ENCODE peak calls at places on chromosomes 3 and 15, in eight cellular contexts. I is WERI-Rb-1; P is neuronal stem cell; J is bronchial epithelial cell; B is PC-3; M is naive thymus-derived CD4-positive, alpha-beta T cell; A is IMR-90; L is CD8-positive, alpha-beta memory T cell. D is an unnamed sample.

GRCh38 chr3:159765025-159765859 is 223.4 kb upstream of the IL12A start:
- DNase-seq in I (peak; percentile 72), P (peak; percentile 56), J (peak; percentile 98), B (peak; percentile 99), M (no peak), A (peak; percentile 98), L (no peak), D (peak; percentile 72)

GRCh38 chr3:195820186-195820585 is 8.5 kb upstream of the MUC4 start:
- DNase-seq in I (no peak), P (no peak), J (no peak), B (no peak), M (no peak), A (no peak), L (no peak), D (no peak)

GRCh38 chr3:45462522-45463262 is 74.3 kb downstream of the LARS2 start:
- DNase-seq in I (no peak), P (no peak), J (no peak), B (no peak), M (peak; percentile 10), A (peak; percentile 21), L (no peak), D (no peak)

GRCh38 chr3:194205675-194206133 is 69.8 kb downstream of the HES1 start:
- DNase-seq in I (no peak), P (no peak), J (peak; percentile 30), B (peak; percentile 57), M (peak; percentile 19), A (no peak), L (no peak), D (peak; percentile 54)

GRCh38 chr3:72953325-72953956 is 43.2 kb upstream of the PPP4R2 start:
- DNase-seq in I (no peak), P (no peak), J (peak; percentile 59), B (peak; percentile 29), M (no peak), A (peak; percentile 30), L (no peak), D (no peak)

GRCh38 chr3:113211370-113212154 is at the start of gene BOC:
- DNase-seq in I (peak; percentile 19), P (peak; percentile 63), J (peak; percentile 48), B (peak; percentile 69), M (no peak), A (peak; percentile 68), L (no peak), D (peak; percentile 89)

GRCh38 chr3:13319821-13320220 is 100.3 kb downstream of the NUP210 start:
- DNase-seq in I (no peak), P (no peak), J (no peak), B (no peak), M (no peak), A (no peak), L (no peak), D (no peak)

GRCh38 chr15:77224352-77224751 is 153.4 kb upstream of the TSPAN3 start:
- DNase-seq in I (no peak), P (peak; percentile 17), J (no peak), B (no peak), M (peak; percentile 13), A (no peak), L (no peak), D (no peak)

GRCh38 chr3:193701896-193702644 is 109.1 kb downstream of the OPA1 start:
- DNase-seq in I (no peak), P (peak; percentile 62), J (no peak), B (peak; percentile 12), M (no peak), A (peak; percentile 27), L (no peak), D (no peak)

GRCh38 chr3:15845475-15845874 is 47.7 kb upstream of the ANKRD28 start:
- DNase-seq in I (no peak), P (no peak), J (no peak), B (no peak), M (no peak), A (no peak), L (no peak), D (no peak)

GRCh38 chr3:155326249-155326648 is 32.8 kb upstream of the STRIT1 start:
- DNase-seq in I (no peak), P (no peak), J (no peak), B (no peak), M (no peak), A (no peak), L (no peak), D (no peak)

GRCh38 chr3:155323063-155323666 is 29.7 kb upstream of the STRIT1 start:
- DNase-seq in I (peak; percentile 59), P (peak; percentile 51), J (peak; percentile 76), B (peak; percentile 86), M (no peak), A (peak; percentile 89), L (no peak), D (peak; percentile 45)

GRCh38 chr3:155326901-155327300 is 33.4 kb upstream of the STRIT1 start:
- DNase-seq in I (no peak), P (no peak), J (peak; percentile 5), B (no peak), M (no peak), A (no peak), L (no peak), D (no peak)

GRCh38 chr3:155327430-155327829 is 33.9 kb upstream of the STRIT1 start:
- DNase-seq in I (no peak), P (no peak), J (no peak), B (no peak), M (no peak), A (no peak), L (no peak), D (no peak)

DNA sequence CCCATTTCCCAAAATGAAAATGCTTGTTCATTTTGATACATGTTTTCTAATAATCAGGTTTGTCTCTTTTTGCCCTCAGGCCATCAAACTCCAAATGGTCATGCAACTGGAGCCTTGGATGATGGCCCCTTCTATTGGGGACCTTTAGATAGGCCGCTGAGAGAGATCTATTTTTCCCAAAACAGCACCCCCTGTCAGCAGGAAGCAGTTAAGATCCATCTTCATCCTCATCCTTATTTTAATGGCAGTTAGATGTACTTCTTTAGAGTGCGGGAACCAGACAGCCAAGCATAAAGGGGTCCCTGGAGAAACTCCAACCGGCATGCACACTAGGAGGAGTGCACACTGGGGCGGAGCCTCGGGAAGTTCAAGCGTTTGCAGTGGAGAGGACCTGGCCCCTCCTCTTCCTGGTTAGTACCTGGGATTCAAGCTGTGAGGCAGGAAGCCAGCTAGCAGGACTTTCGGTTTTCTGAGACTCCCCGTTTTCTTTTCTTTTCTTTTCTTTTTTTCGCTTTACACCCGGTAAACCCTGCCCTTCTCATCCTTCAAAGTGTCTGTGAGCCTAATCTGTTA is 31.9 kb upstream of the STRIT1 start:
- DNase-seq in I (no peak), P (no peak), J (no peak), B (peak; percentile 19), M (no peak), A (no peak), L (no peak), D (no peak)
- H3K36me3 ChIP-seq in I (no peaks in the 10 kb centered on the region), P (no peaks in the 10 kb centered on the region), J (no peaks in the 10 kb centered on the region), B (no peaks in the 10 kb centered on the region), M (no peaks in the 10 kb centered on the region), A (no peaks in the 10 kb centered on the region), L (no peaks in the 10 kb centered on the region), D (no peaks in the 10 kb centered on the region)

GRCh38 chr3:9681723-9682081 is 21.9 kb upstream of the CPNE9 start:
- DNase-seq in I (no peak), P (no peak), J (no peak), B (no peak), M (no peak), A (no peak), L (no peak), D (no peak)

GRCh38 chr3:9685216-9686049 is 18.2 kb upstream of the CPNE9 start:
- DNase-seq in I (no peak), P (no peak), J (no peak), B (no peak), M (no peak), A (no peak), L (no peak), D (no peak)

GRCh38 chr3:9679476-9680097 is 24.0 kb upstream of the CPNE9 start:
- DNase-seq in I (no peak), P (no peak), J (no peak), B (no peak), M (no peak), A (no peak), L (peak; percentile 19), D (no peak)

GRCh38 chr3:9681011-9681722 is 22.5 kb upstream of the CPNE9 start:
- DNase-seq in I (no peak), P (no peak), J (no peak), B (no peak), M (no peak), A (no peak), L (no peak), D (no peak)

DNA sequence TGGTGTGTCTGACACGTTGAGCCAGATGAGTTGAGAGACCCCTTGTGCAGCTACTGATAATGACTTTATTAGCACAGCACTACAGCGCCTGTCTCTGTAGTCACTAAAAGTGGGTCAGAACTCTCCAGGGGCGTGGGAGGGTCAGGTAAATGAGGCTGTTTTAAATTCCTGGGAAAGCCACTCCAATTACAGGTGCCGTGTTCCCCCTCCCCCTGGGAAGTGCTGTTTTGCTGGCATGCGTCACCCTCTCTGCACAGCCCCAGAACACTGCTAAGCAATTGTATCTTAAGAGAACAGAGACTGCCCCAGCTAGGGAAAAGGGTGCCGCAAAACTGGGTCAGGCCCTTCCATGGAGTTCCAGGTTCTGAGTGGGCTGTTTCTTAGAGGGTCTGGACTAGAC is 21.5 kb upstream of the CPNE9 start:
- DNase-seq in I (no peak), P (no peak), J (no peak), B (no peak), M (no peak), A (no peak), L (no peak), D (peak; percentile 45)
- H3K36me3 ChIP-seq in I (peaks cover 58% of the 10 kb centered on the region), P (peaks cover 39% of the 10 kb centered on the region), J (peaks cover 35% of the 10 kb centered on the region), B (peaks cover 29% of the 10 kb centered on the region), M (peaks cover 100% of the 10 kb centered on the region), A (peaks cover 76% of the 10 kb centered on the region), L (peaks cover 89% of the 10 kb centered on the region), D (peaks cover 29% of the 10 kb centered on the region)

GRCh38 chr3:189567322-189567721 is 63.9 kb upstream of the TP63 start:
- DNase-seq in I (no peak), P (no peak), J (no peak), B (no peak), M (no peak), A (no peak), L (no peak), D (no peak)
- H3K36me3 ChIP-seq in I (no peaks in the 10 kb centered on the region), P (no peaks in the 10 kb centered on the region), J (no peaks in the 10 kb centered on the region), B (no peaks in the 10 kb centered on the region), M (no peaks in the 10 kb centered on the region), A (no peaks in the 10 kb centered on the region), L (no peaks in the 10 kb centered on the region), D (no peaks in the 10 kb centered on the region)

GRCh38 chr15:85711590-85712192 is 83.0 kb downstream of the KLHL25 start:
- DNase-seq in I (no peak), P (no peak), J (no peak), B (no peak), M (no peak), A (peak; percentile 41), L (no peak), D (no peak)

GRCh38 chr15:85710340-85710842 is 84.3 kb downstream of the KLHL25 start:
- DNase-seq in I (no peak), P (no peak), J (no peak), B (no peak), M (no peak), A (no peak), L (no peak), D (no peak)

GRCh38 chr15:85718271-85718971 is 76.3 kb downstream of the KLHL25 start:
- DNase-seq in I (no peak), P (no peak), J (no peak), B (no peak), M (no peak), A (no peak), L (no peak), D (no peak)

GRCh38 chr15:85717212-85717611 is 77.5 kb downstream of the KLHL25 start:
- DNase-seq in I (no peak), P (no peak), J (no peak), B (no peak), M (no peak), A (no peak), L (no peak), D (no peak)

GRCh38 chr15:85716261-85716660 is 78.5 kb downstream of the KLHL25 start:
- DNase-seq in I (no peak), P (no peak), J (no peak), B (no peak), M (no peak), A (no peak), L (no peak), D (no peak)
- H3K36me3 ChIP-seq in I (peaks cover 93% of the 10 kb centered on the region), P (peaks cover 4% of the 10 kb centered on the region), J (peaks cover 11% of the 10 kb centered on the region), B (peaks cover 9% of the 10 kb centered on the region), M (peaks cover 82% of the 10 kb centered on the region), A (peaks cover 13% of the 10 kb centered on the region), L (peaks cover 80% of the 10 kb centered on the region), D (peaks cover 7% of the 10 kb centered on the region)

D was measured in H7.